ENCODE peak calls at places on chromosomes 13 and 19, in seven cellular contexts. M is lower leg skin, I is AG10803, O is mesothelial cell of epicardium, D is fibroblast of the aortic adventitia, X is chondrocyte, Q is fibroblast of pulmonary artery. B is an unnamed sample.

GRCh38 chr19:45173816-45174215 is 4.2 kb downstream of the TRAPPC6A start:
- DNase-seq in O (no peak), D (no peak), X (no peak), M (no peak), Q (no peak), I (peak; percentile 79), B (no peak)

GRCh38 chr19:31718898-31719297 is 369.7 kb upstream of the TSHZ3 start:
- DNase-seq in Q (no peak), M (no peak), X (no peak), O (no peak), D (peak; percentile 45), I (no peak), B (no peak)

GRCh38 chr13:98474761-98475160 is 102.1 kb downstream of the STK24 start:
- DNase-seq in M (no peak), O (no peak), D (no peak), X (no peak), Q (no peak), I (no peak), B (no peak)

GRCh38 chr13:98824376-98825160 is 72.1 kb upstream of the SLC15A1 start:
- DNase-seq in D (no peak), X (no peak), Q (no peak), I (no peak), O (no peak), M (no peak), B (no peak)

GRCh38 chr19:45104658-45105384 is 11.8 kb downstream of the PPP1R37 start:
- DNase-seq in I (no peak), O (no peak), X (no peak), M (no peak), Q (no peak), D (no peak), B (no peak)

GRCh38 chr13:80214521-80214941 is 126.4 kb downstream of the SPRY2 start:
- DNase-seq in M (no peak), I (peak; percentile 45), X (no peak), D (no peak), O (no peak), Q (no peak), B (no peak)

GRCh38 chr19:44566984-44567383 is 37.5 kb upstream of the CEACAM20 start:
- DNase-seq in Q (no peak), D (no peak), X (no peak), O (no peak), I (no peak), M (no peak), B (no peak)

GRCh38 chr13:66329988-66330429 is 900.1 kb downstream of the PCDH9 start:
- DNase-seq in O (no peak), D (no peak), Q (no peak), X (no peak), M (no peak), I (no peak), B (no peak)

GRCh38 chr13:77896536-77896935 is 22.1 kb downstream of the EDNRB start:
- DNase-seq in X (no peak), I (peak; percentile 57), D (peak; percentile 88), Q (peak; percentile 95), M (peak; percentile 21), O (no peak), B (no peak)

GRCh38 chr19:5972355-5972731 is 5.6 kb downstream of the RANBP3 start:
- DNase-seq in D (no peak), X (no peak), O (no peak), Q (no peak), M (no peak), I (no peak), B (no peak)

GRCh38 chr13:103839460-103839859 is 773.2 kb upstream of the SLC10A2 start:
- DNase-seq in D (no peak), M (no peak), Q (no peak), I (no peak), X (no peak), O (no peak), B (no peak)

GRCh38 chr13:52739468-52740071 is at the start of gene CNMD:
- DNase-seq in D (no peak), Q (no peak), M (no peak), O (no peak), I (no peak), X (no peak), B (no peak)

GRCh38 chr19:35395762-35396199 is 24.9 kb downstream of the GPR42 start:
- DNase-seq in Q (no peak), I (no peak), D (no peak), O (no peak), M (no peak), X (no peak), B (no peak)

GRCh38 chr19:6654347-6655310 is 15.3 kb downstream of the TNFSF14 start:
- DNase-seq in O (no peak), Q (no peak), M (no peak), D (no peak), I (no peak), X (no peak), B (no peak)

GRCh38 chr13:113650731-113651148 is 7.3 kb downstream of the ATP4B start:
- DNase-seq in I (no peak), Q (no peak), D (no peak), X (no peak), O (peak; percentile 8), M (no peak), B (no peak)

GRCh38 chr19:51921949-51922348 is 5.3 kb upstream of the ZNF613 start:
- DNase-seq in I (no peak), D (no peak), O (no peak), Q (no peak), X (no peak), M (no peak), B (no peak)

GRCh38 chr13:110555601-110556223 is 5.8 kb downstream of the RAB20 start:
- DNase-seq in X (no peak), D (no peak), O (no peak), I (no peak), Q (no peak), M (no peak), B (no peak)

GRCh38 chr13:29849071-29849541 is 1.3 kb downstream of the UBL3 start:
- DNase-seq in I (peak; percentile 22), Q (peak; percentile 27), D (peak; percentile 40), X (no peak), M (peak; percentile 36), O (no peak), B (no peak)

GRCh38 chr19:55373993-55374757 is 2.5 kb upstream of the TMEM190 start:
- DNase-seq in M (no peak), O (no peak), Q (peak; percentile 24), I (peak; percentile 59), X (no peak), D (peak; percentile 43), B (no peak)

GRCh38 chr19:13154911-13155471 is 4.8 kb downstream of the IER2 start:
- DNase-seq in Q (peak; percentile 81), D (peak; percentile 72), I (peak; percentile 69), X (no peak), O (peak; percentile 82), M (peak; percentile 80), B (no peak)

GRCh38 chr19:1495799-1496713 is 5.1 kb downstream of the REEP6 start:
- DNase-seq in Q (no peak), X (no peak), O (no peak), D (no peak), M (no peak), I (no peak), B (peak; percentile 79)
- TF ChIP-seq CTCF in Q (no peak), X (no peak), O (no peak), D (no peak), M (no peak), I (no peak), B (no peak)

GRCh38 chr13:48775285-48775684 is 121.6 kb downstream of the CYSLTR2 start:
- DNase-seq in M (no peak), X (no peak), D (no peak), I (peak; percentile 75), O (no peak), Q (no peak), B (no peak)

GRCh38 chr13:48769107-48769704 is 115.5 kb downstream of the CYSLTR2 start:
- DNase-seq in X (no peak), D (peak; percentile 97), M (peak; percentile 94), I (peak; percentile 92), Q (peak; percentile 97), O (peak; percentile 28), B (peak; percentile 91)

GRCh38 chr13:48772908-48773307 is 119.2 kb downstream of the CYSLTR2 start:
- DNase-seq in Q (no peak), M (no peak), I (no peak), O (no peak), D (no peak), X (no peak), B (no peak)

GRCh38 chr13:48773531-48774275 is 120.0 kb downstream of the CYSLTR2 start:
- DNase-seq in X (no peak), Q (no peak), M (no peak), O (no peak), D (no peak), I (no peak), B (no peak)

DNA sequence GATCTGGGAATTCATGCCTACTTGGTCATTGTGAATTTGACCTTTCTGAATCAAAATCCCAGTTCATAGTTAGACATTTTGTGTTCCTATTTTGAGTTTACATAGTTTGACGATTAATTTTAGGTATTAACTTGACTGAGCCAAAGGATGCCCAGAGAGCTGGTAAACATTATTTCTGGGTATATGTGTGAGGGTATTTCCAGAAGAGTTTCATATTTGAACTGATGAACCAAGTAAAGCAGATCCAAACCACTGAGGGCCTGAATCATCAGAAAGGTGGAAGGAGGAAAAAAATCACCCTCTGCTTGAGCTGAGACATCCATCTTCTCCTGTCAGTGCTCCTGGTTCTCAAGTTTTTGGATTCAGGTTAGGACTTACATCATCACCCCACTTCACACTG is 116.6 kb downstream of the CYSLTR2 start:
- DNase-seq in O (no peak), M (no peak), I (no peak), D (no peak), Q (no peak), X (no peak), B (no peak)
- TF ChIP-seq CTCF in O (no peak), M (no peak), I (no peak), D (no peak), Q (no peak), X (no peak), B (no peak)

GRCh38 chr19:49533551-49534488 is 6.0 kb downstream of the RCN3 start:
- DNase-seq in Q (peak; percentile 58), I (peak; percentile 34), X (peak; percentile 93), O (peak; percentile 67), D (peak; percentile 23), M (peak; percentile 71), B (peak; percentile 91)
- TF ChIP-seq CTCF in Q (no peak), I (no peak), X (peak; percentile 54), O (no peak), D (no peak), M (no peak), B (peak; percentile 39)

DNA sequence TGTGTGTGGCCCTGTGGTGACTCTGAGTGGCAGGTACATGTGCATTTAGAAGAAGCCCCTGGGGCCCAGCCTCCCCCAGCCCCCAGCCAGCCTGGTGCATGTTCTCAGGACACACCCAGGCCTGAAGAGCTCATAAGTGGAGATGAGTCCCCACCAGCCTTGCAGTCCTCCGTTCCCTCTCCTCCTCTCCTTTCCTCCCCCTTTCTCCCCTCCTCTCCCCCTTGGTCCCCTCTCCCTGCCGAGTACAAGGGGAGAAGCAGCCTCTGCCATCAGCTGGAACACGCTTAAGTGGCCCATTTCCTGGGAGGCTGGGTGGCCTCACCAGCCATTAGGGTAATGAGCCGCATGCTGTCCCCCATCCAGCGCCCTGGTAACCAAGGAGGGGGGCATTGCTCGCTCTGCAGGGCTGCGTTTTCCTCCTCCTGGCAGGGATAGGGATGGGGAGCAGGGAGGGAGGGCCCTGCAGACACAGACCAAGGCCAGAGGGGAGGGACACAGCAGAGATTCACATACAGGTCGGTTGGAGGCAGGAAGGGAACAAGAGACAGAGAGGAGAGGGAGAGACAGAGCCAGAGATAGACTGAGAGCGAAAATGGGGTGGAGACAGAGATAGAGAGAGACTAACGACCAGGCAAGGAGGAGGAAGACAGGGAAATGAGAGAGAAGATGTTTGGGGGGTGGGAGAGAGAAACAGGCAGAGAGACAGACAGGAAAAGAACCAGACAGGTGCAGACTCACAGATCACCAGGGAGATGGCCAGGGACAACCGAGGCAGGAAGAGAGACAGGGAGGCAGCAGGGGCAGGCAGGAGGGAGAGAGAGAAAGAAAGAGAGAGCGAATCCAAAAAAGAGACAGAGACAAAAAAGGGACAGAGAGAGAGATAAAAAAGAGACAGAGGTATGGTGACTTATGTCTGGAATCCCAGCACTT is 19.3 kb upstream of the DPP9 start:
- DNase-seq in M (no peak), D (no peak), O (no peak), Q (no peak), X (no peak), I (no peak), B (no peak)
- TF ChIP-seq CTCF in M (no peak), D (no peak), O (no peak), Q (no peak), X (no peak), I (no peak), B (no peak)

B was measured in osteocyte.